ENCODE peak calls at places on chromosomes 2 and 18, in four cellular contexts. V is psoas muscle; H is choroid plexus epithelial cell; F is effector memory CD4-positive, alpha-beta T cell. E is an unnamed sample.

GRCh38 chr2:105858868-105859693 is 114.4 kb downstream of the NCK2 start:
- DNase-seq in F (no peak), H (no peak), V (no peak), E (no peak)

GRCh38 chr18:26549103-26549485 is 741 bp upstream of the KCTD1 start:
- DNase-seq in F (no peak), V (peak), H (peak), E (no peak)

GRCh38 chr18:33844232-33844631 is 266.2 kb downstream of the ASXL3 start:
- DNase-seq in F (no peak), H (no peak), V (no peak), E (no peak)

GRCh38 chr2:102657770-102658169 is 38.4 kb downstream of the SLC9A2 start:
- DNase-seq in V (no peak), F (no peak), H (no peak), E (no peak)

GRCh38 chr2:113208995-113209868 is 35.5 kb downstream of the PSD4 start:
- DNase-seq in H (no peak), F (no peak), V (no peak), E (no peak)

GRCh38 chr2:881204-881918 is 69.3 kb upstream of the SNTG2 start:
- DNase-seq in V (no peak), H (no peak), F (no peak), E (no peak)

GRCh38 chr18:12304351-12305210 is 3.5 kb upstream of the TUBB6 start:
- DNase-seq in F (no peak), H (peak), V (no peak), E (peak)

GRCh38 chr2:47299555-47299954 is 103.4 kb upstream of the MSH2 start:
- DNase-seq in V (peak), H (peak), F (no peak), E (no peak)

GRCh38 chr18:38025433-38026038 is 459.9 kb upstream of the CELF4 start:
- DNase-seq in F (no peak), H (peak), V (no peak), E (no peak)

GRCh38 chr2:233331536-233331935 is 22.8 kb upstream of the DGKD start:
- DNase-seq in F (peak), V (peak), H (no peak), E (no peak)

GRCh38 chr18:6920099-6920955 is 190.8 kb downstream of the ARHGAP28 start:
- DNase-seq in F (no peak), V (no peak), H (peak), E (peak)

GRCh38 chr2:199462167-199462976 is 4.6 kb upstream of the SATB2 start:
- DNase-seq in V (no peak), H (no peak), F (no peak), E (no peak)

GRCh38 chr2:113755690-113756063 is 765 bp downstream of the SLC35F5 start:
- DNase-seq in F (no peak), V (no peak), H (peak), E (no peak)

GRCh38 chr18:10232062-10232461 is 222.4 kb upstream of the APCDD1 start:
- DNase-seq in F (no peak), V (no peak), H (peak), E (no peak)

GRCh38 chr2:207230261-207231105 is 64.7 kb upstream of the KLF7 start:
- DNase-seq in V (no peak), H (no peak), F (no peak), E (no peak)

GRCh38 chr2:141724426-141724825 is 406.4 kb downstream of the LRP1B start:
- DNase-seq in F (no peak), H (no peak), V (no peak), E (no peak)

GRCh38 chr2:196322963-196323810 is 151.8 kb upstream of the STK17B start:
- DNase-seq in F (no peak), H (peak), V (no peak), E (no peak)

GRCh38 chr2:216560695-216561370 is 62.2 kb downstream of the RPL37A start:
- DNase-seq in H (peak), F (no peak), V (no peak), E (no peak)

GRCh38 chr2:166411473-166412230 is 35.9 kb upstream of the SCN9A start:
- DNase-seq in F (no peak), H (peak), V (no peak), E (no peak)

GRCh38 chr2:217853301-217853881 is 149.4 kb downstream of the TNS1 start:
- DNase-seq in H (peak), F (no peak), V (peak), E (no peak)

GRCh38 chr2:192969055-192969454 is 774.3 kb upstream of the TMEFF2 start:
- DNase-seq in V (no peak), F (no peak), H (no peak), E (no peak)

GRCh38 chr2:64214281-64215115 is 70.3 kb upstream of the PELI1 start:
- DNase-seq in F (no peak), H (no peak), V (no peak), E (no peak)

GRCh38 chr2:47073641-47074040 is 81.5 kb downstream of the STPG4 start:
- DNase-seq in F (no peak), V (no peak), H (no peak), E (no peak)

GRCh38 chr18:12741351-12741750 is 38.5 kb downstream of the PSMG2 start:
- DNase-seq in F (no peak), V (no peak), H (peak), E (no peak)

GRCh38 chr2:217189131-217189530 is 329.3 kb upstream of the TNP1 start:
- DNase-seq in H (no peak), F (no peak), V (no peak), E (no peak)

GRCh38 chr2:191386938-191387536 is 141.8 kb downstream of the MYO1B start:
- DNase-seq in V (no peak), H (peak), F (no peak), E (no peak)

GRCh38 chr2:46815121-46815802 is 100.3 kb downstream of the MCFD2 start:
- DNase-seq in H (no peak), F (no peak), V (no peak), E (no peak)

GRCh38 chr18:3252843-3253242 is 5.2 kb downstream of the MYL12A start:
- DNase-seq in V (no peak), F (no peak), H (no peak), E (no peak)

GRCh38 chr2:19403785-19404184 is 45.4 kb upstream of the OSR1 start:
- DNase-seq in V (no peak), F (no peak), H (no peak), E (no peak)

GRCh38 chr2:183172220-183172887 is 48.1 kb downstream of the NUP35 start:
- DNase-seq in H (no peak), V (no peak), F (no peak), E (no peak)

GRCh38 chr2:240909216-240909974 is 3.3 kb downstream of the CROCC2 start:
- DNase-seq in H (no peak), F (no peak), V (no peak), E (no peak)

GRCh38 chr2:226447896-226448295 is 351.7 kb downstream of the IRS1 start:
- DNase-seq in V (no peak), F (no peak), H (peak), E (no peak)

GRCh38 chr2:59583173-59583765 is 970.2 kb downstream of the BCL11A start:
- DNase-seq in H (no peak), F (no peak), V (no peak), E (no peak)

GRCh38 chr2:85111819-85112281 is 21.3 kb upstream of the TCF7L1 start:
- DNase-seq in F (no peak), V (no peak), H (no peak), E (no peak)

GRCh38 chr2:127541849-127542630 is 6.6 kb downstream of the MYO7B start:
- DNase-seq in F (no peak), V (no peak), H (no peak), E (no peak)

GRCh38 chr2:51859260-51859659 is 827.3 kb upstream of the NRXN1 start:
- DNase-seq in H (no peak), F (no peak), V (no peak), E (no peak)

GRCh38 chr2:208306291-208306690 is 40.2 kb downstream of the PIKFYVE start:
- DNase-seq in V (no peak), H (peak), F (no peak), E (no peak)

GRCh38 chr18:52541056-52541455 is 201.1 kb downstream of the DCC start:
- DNase-seq in V (no peak), H (no peak), F (no peak), E (no peak)

DNA sequence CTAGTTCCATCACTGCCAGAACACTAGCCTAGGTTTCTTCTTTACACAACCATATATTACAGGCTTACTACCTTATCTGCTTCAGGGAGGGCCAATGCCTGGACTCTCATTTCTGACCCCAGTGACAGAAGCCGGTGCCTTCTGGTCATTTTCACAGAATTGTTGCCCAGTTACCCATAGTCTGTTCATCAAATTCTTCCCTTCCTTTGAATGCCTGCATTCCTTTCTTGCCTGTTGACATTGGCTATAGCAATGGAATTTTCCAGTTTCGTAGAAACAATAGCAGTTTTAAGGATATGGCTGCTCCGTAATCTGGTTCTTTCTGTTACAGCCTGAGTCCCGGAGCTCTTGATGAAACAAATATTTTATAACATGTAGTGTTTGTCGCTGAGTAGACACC is 13.1 kb upstream of the LCLAT1 start:
- DNase-seq in V (no peak), F (no peak), H (peak), E (no peak)
- H3K4me3 ChIP-seq in V (no peak), F (no peak), H (no peak), E (no peak)

DNA sequence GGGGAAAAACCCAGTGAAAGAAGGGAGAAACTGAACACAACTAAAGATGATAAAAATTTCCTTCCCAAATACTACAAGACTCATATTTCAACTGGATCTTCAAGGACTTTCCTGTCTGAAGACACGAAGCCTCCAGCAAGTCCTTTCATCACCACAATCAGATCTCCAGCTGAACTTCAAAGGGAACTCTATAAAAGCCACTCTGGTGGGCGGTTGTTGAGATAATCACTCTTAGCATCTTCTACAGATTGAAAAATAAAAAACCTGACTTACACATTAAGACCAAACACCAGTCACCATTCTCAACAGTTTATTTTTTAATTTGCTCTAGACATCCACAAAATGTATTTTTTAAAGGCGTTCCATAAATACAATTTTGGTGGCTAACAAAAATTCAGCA is 4.4 kb downstream of the REV1 start:
- DNase-seq in F (no peak), V (no peak), H (no peak), E (no peak)
- H3K4me3 ChIP-seq in F (no peak), V (no peak), H (no peak), E (no peak)

GRCh38 chr2:6676776-6677175 is 188.9 kb downstream of the CMPK2 start:
- DNase-seq in F (no peak), V (no peak), H (no peak), E (no peak)
- H3K4me3 ChIP-seq in F (no peak), V (no peak), H (no peak), E (no peak)

DNA sequence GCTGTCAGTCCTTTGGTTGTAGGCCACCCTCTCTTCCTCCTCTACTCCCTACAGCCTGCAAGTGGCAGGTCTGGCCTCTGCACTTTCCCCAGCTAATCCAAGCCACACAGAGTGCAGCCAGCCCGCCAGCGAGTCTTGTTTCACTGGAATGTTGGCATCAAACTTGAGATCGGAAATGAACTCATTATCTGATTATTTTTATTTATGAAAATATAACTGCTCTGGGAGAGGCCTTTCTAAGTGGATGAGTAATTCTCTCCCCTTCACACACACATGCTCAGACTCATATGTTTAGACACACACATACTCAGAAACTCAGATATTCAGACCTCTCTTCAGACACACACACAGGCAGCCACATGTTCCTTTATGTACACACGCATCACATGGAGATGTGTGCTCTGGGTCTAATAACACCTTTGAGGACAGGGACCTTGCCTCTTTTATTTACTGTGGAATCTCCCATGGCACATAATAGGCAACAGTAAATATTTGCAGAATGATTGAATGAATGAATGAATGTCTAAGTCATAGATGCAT is 151.3 kb downstream of the ZFP36L2 start:
- DNase-seq in F (no peak), V (peak), H (peak), E (no peak)
- H3K4me3 ChIP-seq in F (no peak), V (no peak), H (no peak), E (no peak)

GRCh38 chr2:71556811-71557210 is 103.5 kb downstream of the DYSF start:
- DNase-seq in V (peak), H (no peak), F (no peak), E (no peak)
- H3K4me3 ChIP-seq in V (no peak), H (no peak), F (no peak), E (no peak)

DNA sequence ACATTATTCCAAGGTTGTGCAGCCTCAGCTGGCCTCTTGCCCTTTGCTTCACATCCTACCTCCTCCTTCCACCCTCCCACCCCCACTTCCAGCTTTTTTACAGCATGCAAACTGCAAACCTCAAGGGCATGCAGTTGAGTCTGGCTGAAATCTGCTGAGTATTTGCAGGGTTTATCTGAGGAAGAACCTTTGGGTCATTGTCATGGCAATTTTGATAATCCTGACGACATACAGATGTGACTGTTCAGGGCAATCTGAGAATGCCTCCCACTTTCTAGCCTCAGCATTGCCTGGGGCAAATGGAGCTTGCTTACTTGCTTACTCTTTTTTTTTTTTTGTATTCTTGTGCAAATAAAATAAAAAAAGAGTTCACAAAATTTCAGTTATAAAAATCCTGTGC is 23.5 kb upstream of the LHCGR start:
- DNase-seq in V (no peak), F (no peak), H (no peak), E (no peak)
- H3K4me3 ChIP-seq in V (no peak), F (no peak), H (no peak), E (no peak)